ENCODE peak calls at places on chromosome 19, in ten cellular contexts. S, B, V, X, M, G, I, P, Y and W are unnamed samples.

GRCh38 chr19:1470864-1471513 is 8.0 kb downstream of the C19orf25 start:
- DNase-seq in S (no peak), B (no peak), V (peak; percentile 56), X (peak; percentile 84), M (no peak), G (no peak), I (peak; percentile 66), P (no peak), Y (no peak), W (peak; percentile 38)

GRCh38 chr19:52343548-52343947 is 7.5 kb downstream of the ZNF610 start:
- DNase-seq in S (peak; percentile 23), B (peak; percentile 63), V (no peak), X (peak; percentile 90), M (no peak), G (peak; percentile 9), I (peak; percentile 89), P (peak; percentile 52), Y (peak; percentile 20), W (peak; percentile 20)

GRCh38 chr19:8302357-8302691 is 5.8 kb downstream of the CD320 start:
- DNase-seq in S (no peak), B (no peak), V (peak; percentile 71), X (no peak), M (no peak), G (no peak), I (no peak), P (peak; percentile 49), Y (peak; percentile 79), W (no peak)

GRCh38 chr19:8034178-8034525 is 18.4 kb upstream of the CCL25 start:
- DNase-seq in S (no peak), B (no peak), V (no peak), X (no peak), M (no peak), G (no peak), I (no peak), P (no peak), Y (no peak), W (no peak)

GRCh38 chr19:1057185-1057857 is 9.6 kb upstream of the ARHGAP45 start:
- DNase-seq in S (no peak), B (no peak), V (no peak), X (peak; percentile 83), M (no peak), G (no peak), I (peak; percentile 83), P (no peak), Y (no peak), W (peak; percentile 70)

GRCh38 chr19:40561947-40562346 is 14.7 kb upstream of the SHKBP1 start:
- DNase-seq in S (no peak), B (no peak), V (no peak), X (no peak), M (no peak), G (no peak), I (no peak), P (no peak), Y (no peak), W (no peak)

GRCh38 chr19:28920269-28921066 is 292.5 kb downstream of the UQCRFS1 start:
- DNase-seq in S (no peak), B (peak; percentile 22), V (no peak), X (peak; percentile 29), M (no peak), G (no peak), I (peak; percentile 19), P (no peak), Y (no peak), W (no peak)

GRCh38 chr19:50314724-50315700 is 14.2 kb downstream of the KCNC3 start:
- DNase-seq in S (no peak), B (no peak), V (peak; percentile 38), X (peak; percentile 73), M (no peak), G (no peak), I (no peak), P (no peak), Y (no peak), W (no peak)

GRCh38 chr19:55075366-55075998 is at the start of gene EPS8L1:
- DNase-seq in S (no peak), B (no peak), V (no peak), X (peak; percentile 95), M (no peak), G (peak; percentile 87), I (peak; percentile 86), P (peak; percentile 79), Y (no peak), W (peak; percentile 78)

GRCh38 chr19:55078996-55079395 is 3.3 kb downstream of the EPS8L1 start:
- DNase-seq in S (no peak), B (no peak), V (no peak), X (no peak), M (no peak), G (no peak), I (no peak), P (no peak), Y (no peak), W (no peak)

GRCh38 chr19:55079400-55080038 is 3.9 kb downstream of the EPS8L1 start:
- DNase-seq in S (no peak), B (no peak), V (no peak), X (no peak), M (no peak), G (no peak), I (no peak), P (no peak), Y (no peak), W (no peak)

GRCh38 chr19:55076321-55076720 is 652 bp downstream of the EPS8L1 start:
- DNase-seq in S (no peak), B (no peak), V (no peak), X (no peak), M (no peak), G (no peak), I (no peak), P (no peak), Y (no peak), W (no peak)

DNA sequence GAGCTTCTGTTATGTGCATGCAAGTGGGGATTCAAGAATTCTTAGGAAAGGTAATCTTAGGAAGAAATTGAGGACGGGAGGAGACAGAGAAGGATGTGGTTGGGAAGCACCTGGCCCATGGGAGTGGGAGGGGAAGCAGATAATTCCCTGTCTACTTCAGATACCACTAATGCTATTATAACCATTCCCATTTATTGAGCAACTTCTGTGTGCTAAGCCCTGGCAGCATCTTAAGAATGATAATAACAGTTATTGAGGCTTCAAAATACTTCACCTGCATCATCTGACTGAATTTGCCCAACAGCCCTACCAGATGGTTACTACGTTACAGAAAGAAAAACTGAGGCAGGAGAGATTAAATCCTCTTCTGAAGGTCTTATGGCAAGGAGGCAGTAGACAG is 1.4 kb downstream of the EPS8L1 start:
- DNase-seq in S (no peak), B (no peak), V (no peak), X (no peak), M (no peak), G (no peak), I (no peak), P (no peak), Y (no peak), W (no peak)
- H3K4me3 ChIP-seq in S (no peak overlapping the region), B (no peak overlapping the region), V (no peak overlapping the region), X (no peak overlapping the region), M (no peak overlapping the region), G (no peak overlapping the region), I (no peak overlapping the region), P (no peak overlapping the region), Y (no peak overlapping the region), W (peak overlapping the region; percentile 52)

DNA sequence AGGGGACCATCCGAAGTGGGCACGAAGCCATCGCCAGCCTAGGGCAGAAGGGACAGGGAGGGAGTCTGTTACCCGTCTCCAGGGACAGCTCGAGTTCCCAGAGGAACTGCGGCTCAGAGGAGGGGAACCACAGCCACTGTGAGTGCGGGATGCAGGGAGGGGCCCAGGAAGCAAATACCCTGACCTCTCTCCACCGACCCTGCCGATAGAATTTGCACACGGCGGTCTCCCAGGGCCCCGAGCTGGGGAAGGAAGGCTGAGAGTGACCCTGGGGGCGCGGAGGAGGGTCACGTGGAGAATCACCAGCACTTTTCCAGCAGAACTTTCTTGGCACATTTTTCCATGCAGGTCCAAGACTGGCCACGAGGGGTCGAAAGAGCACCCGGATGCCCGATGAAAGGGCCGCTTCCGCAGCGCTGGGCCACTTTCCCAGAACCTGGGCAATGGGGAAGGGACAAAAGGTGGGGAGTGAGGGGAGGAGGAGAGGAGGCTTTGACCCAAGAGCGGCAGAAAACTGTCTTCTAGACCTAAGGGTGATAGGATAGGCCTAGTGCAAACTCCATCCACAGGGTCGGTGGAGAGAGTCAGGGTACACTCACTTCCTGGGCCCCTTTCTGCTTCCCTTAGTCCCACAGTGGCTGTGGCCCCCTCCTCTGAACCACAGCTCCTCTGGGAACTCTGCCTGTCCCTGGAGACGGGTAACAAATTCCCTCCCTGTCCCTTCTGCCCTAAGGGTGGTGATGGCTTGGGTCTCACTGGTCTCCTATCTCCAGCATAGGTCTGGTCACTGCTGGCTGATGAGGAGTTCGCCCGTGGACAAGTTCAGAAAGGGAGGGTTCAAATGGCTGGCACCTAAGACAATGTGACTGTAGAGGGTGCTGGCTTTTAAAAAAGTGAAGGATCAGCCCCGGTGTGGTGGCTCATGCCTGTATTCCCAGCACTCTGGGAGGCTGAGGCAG is 5.3 kb upstream of the GPR4 start:
- DNase-seq in S (peak; percentile 57), B (peak; percentile 59), V (peak; percentile 85), X (peak; percentile 96), M (no peak), G (peak; percentile 77), I (peak; percentile 89), P (peak; percentile 72), Y (peak; percentile 79), W (peak; percentile 61)
- H3K4me3 ChIP-seq in S (peak overlapping the region; percentile 38), B (peak overlapping the region; percentile 43), V (peak overlapping the region; percentile 33), X (peak overlapping the region; percentile 60), M (peak overlapping the region; percentile 52), G (no peak overlapping the region), I (peak overlapping the region; percentile 8), P (no peak overlapping the region), Y (peak overlapping the region; percentile 54), W (no peak overlapping the region)

DNA sequence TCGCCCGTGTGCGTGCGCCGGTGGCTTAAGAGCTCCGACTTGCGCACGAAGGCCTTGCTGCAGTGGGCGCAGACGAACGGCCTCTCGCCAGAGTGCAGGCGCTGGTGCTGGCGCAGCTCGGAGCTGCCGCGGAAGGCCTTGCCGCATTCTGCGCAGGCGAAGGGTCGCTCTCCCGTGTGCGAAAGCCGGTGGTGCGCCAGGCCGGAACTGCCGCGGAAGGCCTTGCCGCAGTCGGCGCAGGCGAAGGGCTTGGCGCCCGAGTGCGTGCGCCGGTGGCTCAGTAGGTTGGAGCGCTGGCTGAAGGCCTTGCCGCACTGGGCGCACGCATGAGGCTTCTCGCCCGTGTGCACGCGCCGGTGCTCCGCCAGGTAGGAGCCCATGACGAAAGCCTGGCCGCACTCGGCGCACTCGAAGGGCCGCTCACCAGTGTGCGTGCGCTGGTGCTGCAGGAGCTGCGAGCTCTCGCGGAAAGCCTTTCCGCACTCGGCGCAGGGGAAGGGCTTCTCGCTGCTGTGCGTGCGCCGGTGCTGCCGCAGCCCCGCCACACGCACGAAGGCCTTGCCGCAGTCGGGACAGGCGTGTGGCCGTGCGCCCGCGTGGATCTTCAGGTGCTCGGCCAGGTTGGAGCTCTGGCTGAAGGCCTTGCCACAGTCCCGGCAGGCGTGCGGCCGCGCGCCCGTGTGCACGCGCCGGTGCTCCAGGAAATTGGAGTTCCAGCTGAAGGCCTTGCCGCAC is 3.1 kb upstream of the A1BG start:
- DNase-seq in S (no peak), B (no peak), V (no peak), X (peak; percentile 82), M (no peak), G (no peak), I (no peak), P (no peak), Y (no peak), W (peak; percentile 41)
- H3K4me3 ChIP-seq in S (peak overlapping the region; percentile 36), B (no peak overlapping the region), V (peak overlapping the region; percentile 59), X (peak overlapping the region; percentile 52), M (peak overlapping the region; percentile 52), G (no peak overlapping the region), I (no peak overlapping the region), P (peak overlapping the region; percentile 20), Y (peak overlapping the region; percentile 64), W (peak overlapping the region; percentile 1)

DNA sequence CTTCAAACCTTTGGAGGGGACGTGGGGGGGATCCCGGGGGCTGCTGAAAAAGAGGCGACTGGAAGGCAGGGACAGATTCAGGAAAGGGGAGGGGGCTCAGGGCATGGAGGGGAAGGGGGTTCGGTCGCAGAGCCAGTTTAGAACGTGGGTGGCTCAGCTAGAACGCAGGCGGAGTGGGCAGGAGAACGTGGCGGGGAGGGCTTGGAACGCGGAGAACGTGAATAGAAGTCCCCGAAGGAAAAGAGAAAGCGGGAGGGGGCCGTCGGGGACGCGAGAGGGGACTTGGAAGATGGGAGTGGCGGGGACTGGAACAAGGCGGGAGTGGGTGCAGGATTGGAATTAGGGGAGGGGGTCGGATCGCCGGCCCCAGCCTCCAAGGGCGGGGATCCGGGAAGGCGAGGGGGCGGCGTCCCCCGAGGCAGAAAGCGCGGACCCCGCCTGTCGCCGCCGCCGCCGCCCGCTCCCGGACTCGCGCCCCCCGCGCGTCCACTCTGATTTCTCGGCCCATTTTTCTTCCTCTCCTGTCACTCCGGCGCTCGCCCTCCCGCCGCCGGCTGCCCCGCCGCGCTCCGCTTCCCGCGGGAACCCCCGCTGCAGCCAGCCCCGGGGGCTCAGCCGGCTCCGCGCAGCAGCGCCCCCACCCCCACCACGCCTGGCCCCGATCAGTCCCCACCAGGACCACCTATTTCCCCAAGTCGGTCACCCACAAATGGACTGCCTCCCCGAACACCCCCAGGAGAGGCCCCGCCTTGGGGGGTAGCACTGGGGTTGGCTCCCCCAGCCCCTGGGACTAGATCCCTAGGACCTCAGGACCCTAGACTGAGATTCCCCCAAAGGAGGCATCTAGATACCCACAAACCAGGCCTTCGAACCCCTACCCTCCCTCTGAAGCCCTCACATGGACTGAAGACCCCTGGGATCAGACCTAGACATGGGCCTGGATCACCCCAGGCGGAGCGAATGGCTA is 12.5 kb upstream of the ERFL start:
- DNase-seq in S (no peak), B (no peak), V (no peak), X (peak; percentile 17), M (no peak), G (no peak), I (no peak), P (no peak), Y (no peak), W (no peak)
- H3K4me3 ChIP-seq in S (peak overlapping the region; percentile 59), B (peak overlapping the region; percentile 40), V (peak overlapping the region; percentile 52), X (peak overlapping the region; percentile 66), M (peak overlapping the region; percentile 62), G (peak overlapping the region; percentile 34), I (peak overlapping the region; percentile 50), P (peak overlapping the region; percentile 32), Y (peak overlapping the region; percentile 67), W (peak overlapping the region; percentile 39)